ENCODE peak calls at places on chromosomes 4 and X, in eight cellular contexts. O, A, H, M, Z, R, Y and F are unnamed samples.

GRCh38 chrX:130028196-130028595 is 45.8 kb downstream of the BCORL1 start:
- DNase-seq in A (peak; percentile 35), R (no peak), O (peak; percentile 77), M (peak; percentile 19), H (peak; percentile 36), Y (peak; percentile 50), Z (peak; percentile 31), F (peak; percentile 51)

GRCh38 chrX:11558972-11559371 is 106.7 kb downstream of the ARHGAP6 start:
- DNase-seq in A (peak; percentile 7), O (no peak), Y (peak; percentile 36), R (peak; percentile 44), H (peak; percentile 38), M (peak; percentile 5), Z (no peak), F (peak; percentile 4)

GRCh38 chr4:189304755-189305154 is 635.9 kb upstream of the FRG1 start:
- DNase-seq in H (no peak), M (no peak), R (no peak), O (no peak), A (no peak), Z (no peak), Y (no peak), F (no peak)

GRCh38 chr4:6058531-6059374 is 40.5 kb upstream of the C4orf50 start:
- DNase-seq in H (no peak), R (no peak), O (no peak), Y (no peak), A (no peak), M (no peak), Z (no peak), F (no peak)

GRCh38 chrX:11215191-11215921 is 77.9 kb upstream of the AMELX start:
- DNase-seq in Y (no peak), A (no peak), O (no peak), H (no peak), R (no peak), Z (no peak), M (no peak), F (no peak)

GRCh38 chr4:116016201-116016600 is 902.8 kb upstream of the NDST4 start:
- DNase-seq in Y (peak; percentile 46), O (no peak), Z (no peak), A (no peak), M (no peak), H (no peak), R (no peak), F (peak; percentile 62)

GRCh38 chr4:77062856-77063255 is 12.9 kb downstream of the CCNI start:
- DNase-seq in R (no peak), Y (no peak), Z (no peak), M (no peak), O (no peak), A (no peak), H (no peak), F (no peak)

GRCh38 chr4:164772076-164772475 is 18.1 kb downstream of the SMIM31 start:
- DNase-seq in H (no peak), Y (no peak), A (no peak), R (no peak), O (no peak), Z (no peak), M (no peak), F (no peak)

GRCh38 chrX:152220612-152221011 is 82.2 kb upstream of the MAGEA10 start:
- DNase-seq in A (no peak), Y (no peak), R (no peak), M (no peak), Z (no peak), O (no peak), H (no peak), F (no peak)

GRCh38 chrX:129534816-129535578 is 5.1 kb upstream of the OCRL start:
- DNase-seq in Y (no peak), O (no peak), M (no peak), R (no peak), A (no peak), H (no peak), Z (no peak), F (no peak)

GRCh38 chr4:173247316-173247715 is 78.7 kb downstream of the GALNT7 start:
- DNase-seq in R (no peak), A (no peak), O (no peak), H (no peak), Y (no peak), M (no peak), Z (no peak), F (no peak)

GRCh38 chr4:147683172-147683571 is 791 bp downstream of the PRMT9 start:
- DNase-seq in M (no peak), A (peak; percentile 41), Z (peak; percentile 28), O (no peak), Y (peak; percentile 23), R (no peak), H (no peak), F (no peak)

GRCh38 chr4:159484861-159485260 is 382.0 kb downstream of the RAPGEF2 start:
- DNase-seq in Y (no peak), M (no peak), Z (no peak), O (no peak), H (no peak), A (no peak), R (no peak), F (peak; percentile 65)

GRCh38 chr4:29002151-29002550 is 1718.0 kb upstream of the PCDH7 start:
- DNase-seq in O (no peak), R (no peak), A (no peak), H (no peak), Z (no peak), M (no peak), Y (no peak), F (no peak)

GRCh38 chr4:6469144-6469543 is 3.3 kb downstream of the PPP2R2C start:
- DNase-seq in A (no peak), O (no peak), M (no peak), Y (no peak), R (no peak), Z (no peak), H (no peak), F (no peak)

GRCh38 chr4:101853691-101854090 is 63.2 kb downstream of the BANK1 start:
- DNase-seq in Y (no peak), M (no peak), O (no peak), H (no peak), Z (no peak), R (no peak), A (no peak), F (no peak)

GRCh38 chrX:155035688-155036087 is 9.0 kb downstream of the FUNDC2 start:
- DNase-seq in A (no peak), Z (no peak), Y (no peak), H (no peak), R (no peak), M (no peak), O (no peak), F (no peak)

DNA sequence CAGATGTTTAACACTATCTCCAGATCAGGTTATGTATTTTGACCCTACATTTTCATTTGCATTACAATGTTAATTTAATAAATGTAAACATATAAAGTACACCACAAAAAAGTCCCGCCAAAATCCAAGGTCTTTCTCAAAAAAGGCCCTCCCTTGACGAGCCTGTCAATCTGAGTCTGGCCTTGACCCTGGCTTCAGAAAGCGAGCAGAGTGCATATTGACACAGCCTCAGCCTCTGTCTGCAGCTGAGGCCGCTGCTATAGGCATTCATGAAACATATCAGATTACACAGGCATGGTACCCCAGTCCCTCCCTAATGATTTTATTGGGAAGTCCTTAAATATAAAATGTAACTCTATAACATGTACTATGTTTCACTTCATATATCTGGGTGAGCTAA is 6.2 kb downstream of the MBNL3 start:
- DNase-seq in M (no peak), R (no peak), O (no peak), Y (no peak), A (no peak), Z (no peak), H (no peak), F (no peak)
- H3K4me1 ChIP-seq in M (peaks cover 35% of the 10 kb centered on the region), R (peaks cover 13% of the 10 kb centered on the region), O (no peaks in the 10 kb centered on the region), Y (peaks cover 78% of the 10 kb centered on the region), A (peaks cover 9% of the 10 kb centered on the region), Z (no peaks in the 10 kb centered on the region), H (no peaks in the 10 kb centered on the region), F (peaks cover 9% of the 10 kb centered on the region)

DNA sequence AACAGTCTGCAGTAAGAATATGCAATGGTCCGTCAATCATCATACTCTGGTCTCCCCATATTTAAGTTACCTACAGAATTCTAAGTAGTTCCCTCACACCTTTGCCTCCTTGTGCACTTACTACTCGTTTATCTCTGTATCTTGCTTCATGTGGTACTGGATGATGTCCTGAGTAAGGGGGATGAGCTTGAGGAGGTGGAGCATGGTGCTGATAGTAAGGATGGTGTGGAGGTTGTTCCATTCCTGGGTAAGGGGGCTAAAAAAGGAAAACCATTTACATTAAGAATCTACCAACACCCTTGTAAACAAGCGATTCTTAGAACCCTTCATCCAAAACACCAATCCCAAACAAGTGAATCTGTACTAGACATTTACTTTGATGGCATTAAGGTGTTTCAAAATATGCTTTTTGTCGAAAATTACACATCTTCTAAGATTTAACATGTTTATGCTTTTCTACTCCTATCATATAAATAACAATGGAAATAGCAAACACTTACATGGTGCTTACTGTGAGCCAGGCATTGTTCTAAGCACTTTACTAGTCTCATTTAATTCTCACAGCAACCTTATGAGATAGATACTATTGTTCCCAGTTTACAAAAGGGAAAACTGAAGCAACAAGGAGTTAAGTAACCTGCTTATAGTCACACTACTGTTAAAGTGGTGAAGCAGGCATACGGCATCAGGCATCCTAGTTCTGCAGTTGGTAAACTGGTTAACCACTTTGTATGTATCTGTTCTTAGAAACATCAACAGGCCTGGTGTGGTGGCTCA is 33.5 kb downstream of the YTHDC1 start:
- DNase-seq in M (no peak), H (no peak), O (no peak), Z (no peak), R (no peak), A (no peak), Y (no peak), F (no peak)
- H3K36me3 ChIP-seq in M (peaks cover 34% of the 10 kb centered on the region), H (peaks cover 14% of the 10 kb centered on the region), O (peaks cover under 1% of the 10 kb centered on the region), Z (peaks cover 92% of the 10 kb centered on the region), R (no peaks in the 10 kb centered on the region), A (peaks cover 4% of the 10 kb centered on the region), Y (peaks cover 82% of the 10 kb centered on the region), F (peaks cover 22% of the 10 kb centered on the region)

DNA sequence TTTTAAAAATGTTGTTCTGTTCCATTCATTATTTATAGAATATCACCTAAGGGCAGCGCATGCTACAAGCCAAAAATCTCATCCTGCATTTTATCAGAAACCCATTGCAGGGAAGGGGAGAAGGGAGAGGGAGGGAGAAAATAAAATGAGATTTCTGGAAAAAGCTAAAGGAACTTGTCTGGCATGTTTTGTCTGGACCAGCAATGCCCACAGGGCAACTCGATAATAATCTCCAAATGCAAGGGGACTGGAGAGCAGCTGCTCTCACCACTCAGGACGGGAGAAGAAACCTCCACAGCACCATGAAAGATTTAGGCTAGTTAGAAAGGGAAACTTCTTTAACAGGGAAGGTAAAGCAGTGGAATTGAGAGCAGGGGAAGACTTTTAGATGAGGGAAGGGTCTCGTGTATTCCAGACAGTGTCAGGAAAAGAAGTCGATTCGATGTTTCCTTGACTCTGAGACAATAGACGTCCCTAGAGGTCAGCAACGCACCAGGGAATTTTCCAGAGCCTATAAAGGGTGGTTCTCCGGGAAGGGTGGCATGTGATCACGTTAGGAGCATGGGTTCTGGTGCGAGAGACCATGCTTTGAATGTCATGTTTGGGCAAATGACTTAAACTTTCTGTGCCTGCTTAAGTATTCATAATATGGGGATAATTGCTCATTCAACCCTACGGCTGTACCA is 132.2 kb upstream of the NDP start:
- DNase-seq in Z (no peak), M (no peak), O (no peak), H (no peak), Y (no peak), A (no peak), R (no peak), F (no peak)
- TF ChIP-seq CTCF in Z (no peak), M (no peak), O (no peak), H (no peak), Y (no peak), A (no peak), R (no peak), F (no peak)

GRCh38 chr4:87035881-87036509 is 101.2 kb downstream of the AFF1 start:
- DNase-seq in H (no peak), O (no peak), Y (no peak), M (no peak), R (no peak), A (no peak), Z (no peak), F (no peak)
- H3K4me1 ChIP-seq in H (peaks cover 67% of the 10 kb centered on the region), O (peaks cover 99% of the 10 kb centered on the region), Y (peaks cover 14% of the 10 kb centered on the region), M (peaks cover 12% of the 10 kb centered on the region), R (peaks cover 12% of the 10 kb centered on the region), A (peaks cover 39% of the 10 kb centered on the region), Z (peaks cover 93% of the 10 kb centered on the region), F (no peaks in the 10 kb centered on the region)